ENCODE peak calls at places on chromosome 11, in ten cellular contexts. One of them, this sample, is unnamed.

GRCh38 chr11:32775908-32776307 is 18.6 kb downstream of the CCDC73 start:
- DNase-seq in uterus: no peak
- DNase-seq in fibroblast of the aortic adventitia: no peak
- DNase-seq in esophagus squamous epithelium: no peak
- DNase-seq in coronary artery: no peak
- DNase-seq in body of pancreas: no peak
- DNase-seq in prostate gland: no peak
- DNase-seq in AG04450: no peak
- DNase-seq in hepatocyte: no peak
- DNase-seq in cardiac fibroblast: no peak
- DNase-seq in this sample: no peak

GRCh38 chr11:134664447-134664846 is 252.4 kb upstream of the B3GAT1 start:
- DNase-seq in hepatocyte: no peak
- DNase-seq in cardiac fibroblast: no peak
- DNase-seq in uterus: no peak
- DNase-seq in esophagus squamous epithelium: no peak
- DNase-seq in AG04450: no peak
- DNase-seq in body of pancreas: no peak
- DNase-seq in fibroblast of the aortic adventitia: no peak
- DNase-seq in coronary artery: no peak
- DNase-seq in prostate gland: no peak
- DNase-seq in this sample: no peak

GRCh38 chr11:975824-976223 is 50.2 kb downstream of the AP2A2 start:
- DNase-seq in AG04450: peak; percentile 4
- DNase-seq in esophagus squamous epithelium: no peak
- DNase-seq in hepatocyte: no peak
- DNase-seq in uterus: no peak
- DNase-seq in cardiac fibroblast: peak; percentile 59
- DNase-seq in body of pancreas: no peak
- DNase-seq in fibroblast of the aortic adventitia: peak; percentile 41
- DNase-seq in prostate gland: no peak
- DNase-seq in coronary artery: no peak
- DNase-seq in this sample: peak; percentile 48

GRCh38 chr11:16834384-16834783 is 95.9 kb downstream of the C11orf58 start:
- DNase-seq in prostate gland: no peak
- DNase-seq in esophagus squamous epithelium: no peak
- DNase-seq in AG04450: no peak
- DNase-seq in fibroblast of the aortic adventitia: no peak
- DNase-seq in uterus: no peak
- DNase-seq in hepatocyte: no peak
- DNase-seq in body of pancreas: no peak
- DNase-seq in cardiac fibroblast: no peak
- DNase-seq in coronary artery: no peak
- DNase-seq in this sample: no peak

GRCh38 chr11:15690326-15690725 is 575.6 kb downstream of the INSC start:
- DNase-seq in fibroblast of the aortic adventitia: no peak
- DNase-seq in prostate gland: no peak
- DNase-seq in body of pancreas: no peak
- DNase-seq in cardiac fibroblast: no peak
- DNase-seq in uterus: no peak
- DNase-seq in AG04450: no peak
- DNase-seq in esophagus squamous epithelium: no peak
- DNase-seq in hepatocyte: no peak
- DNase-seq in coronary artery: no peak
- DNase-seq in this sample: no peak

GRCh38 chr11:118406599-118407166 is 5.3 kb downstream of the ATP5MG start:
- DNase-seq in esophagus squamous epithelium: no peak
- DNase-seq in uterus: no peak
- DNase-seq in hepatocyte: no peak
- DNase-seq in prostate gland: no peak
- DNase-seq in AG04450: no peak
- DNase-seq in coronary artery: no peak
- DNase-seq in cardiac fibroblast: peak; percentile 16
- DNase-seq in fibroblast of the aortic adventitia: no peak
- DNase-seq in body of pancreas: peak; percentile 25
- DNase-seq in this sample: no peak

GRCh38 chr11:312092-312816 is 1.6 kb upstream of the IFITM1 start:
- DNase-seq in fibroblast of the aortic adventitia: peak; percentile 50
- DNase-seq in AG04450: no peak
- DNase-seq in prostate gland: no peak
- DNase-seq in coronary artery: no peak
- DNase-seq in hepatocyte: no peak
- DNase-seq in esophagus squamous epithelium: no peak
- DNase-seq in cardiac fibroblast: peak; percentile 70
- DNase-seq in uterus: no peak
- DNase-seq in body of pancreas: no peak
- DNase-seq in this sample: no peak

GRCh38 chr11:73291781-73292180 is 16.3 kb upstream of the ARHGEF17 start:
- DNase-seq in AG04450: no peak
- DNase-seq in uterus: no peak
- DNase-seq in coronary artery: no peak
- DNase-seq in prostate gland: no peak
- DNase-seq in body of pancreas: no peak
- DNase-seq in cardiac fibroblast: no peak
- DNase-seq in esophagus squamous epithelium: no peak
- DNase-seq in hepatocyte: no peak
- DNase-seq in fibroblast of the aortic adventitia: no peak
- DNase-seq in this sample: no peak

GRCh38 chr11:46682773-46683752 is 17.4 kb downstream of the ARHGAP1 start:
- DNase-seq in prostate gland: no peak
- DNase-seq in hepatocyte: no peak
- DNase-seq in fibroblast of the aortic adventitia: peak; percentile 38
- DNase-seq in coronary artery: no peak
- DNase-seq in uterus: no peak
- DNase-seq in cardiac fibroblast: no peak
- DNase-seq in AG04450: no peak
- DNase-seq in esophagus squamous epithelium: no peak
- DNase-seq in body of pancreas: no peak
- DNase-seq in this sample: no peak

GRCh38 chr11:83545494-83545893 is 259.3 kb upstream of the CCDC90B start:
- DNase-seq in esophagus squamous epithelium: no peak
- DNase-seq in cardiac fibroblast: no peak
- DNase-seq in prostate gland: no peak
- DNase-seq in fibroblast of the aortic adventitia: no peak
- DNase-seq in body of pancreas: no peak
- DNase-seq in hepatocyte: no peak
- DNase-seq in coronary artery: no peak
- DNase-seq in uterus: no peak
- DNase-seq in AG04450: no peak
- DNase-seq in this sample: no peak

GRCh38 chr11:118291453-118291852 is 13.1 kb upstream of the CD3E start:
- DNase-seq in hepatocyte: no peak
- DNase-seq in body of pancreas: no peak
- DNase-seq in cardiac fibroblast: no peak
- DNase-seq in esophagus squamous epithelium: no peak
- DNase-seq in uterus: no peak
- DNase-seq in prostate gland: no peak
- DNase-seq in AG04450: no peak
- DNase-seq in fibroblast of the aortic adventitia: peak; percentile 11
- DNase-seq in coronary artery: no peak
- DNase-seq in this sample: no peak

GRCh38 chr11:96001037-96001436 is 77.1 kb upstream of the MTMR2 start:
- DNase-seq in uterus: peak; percentile 81
- DNase-seq in fibroblast of the aortic adventitia: peak; percentile 97
- DNase-seq in hepatocyte: no peak
- DNase-seq in AG04450: peak; percentile 55
- DNase-seq in cardiac fibroblast: peak; percentile 96
- DNase-seq in coronary artery: peak; percentile 95
- DNase-seq in esophagus squamous epithelium: no peak
- DNase-seq in body of pancreas: peak; percentile 47
- DNase-seq in prostate gland: peak; percentile 26
- DNase-seq in this sample: no peak

GRCh38 chr11:134275534-134276395 is at the start of gene GLB1L3:
- DNase-seq in prostate gland: peak; percentile 32
- DNase-seq in fibroblast of the aortic adventitia: peak; percentile 8
- DNase-seq in esophagus squamous epithelium: no peak
- DNase-seq in coronary artery: no peak
- DNase-seq in cardiac fibroblast: no peak
- DNase-seq in AG04450: no peak
- DNase-seq in uterus: peak; percentile 24
- DNase-seq in hepatocyte: peak; percentile 34
- DNase-seq in body of pancreas: peak; percentile 34
- DNase-seq in this sample: peak; percentile 41

GRCh38 chr11:76723142-76723541 is 52.6 kb upstream of the LRRC32 start:
- DNase-seq in hepatocyte: no peak
- DNase-seq in coronary artery: no peak
- DNase-seq in cardiac fibroblast: no peak
- DNase-seq in fibroblast of the aortic adventitia: no peak
- DNase-seq in uterus: no peak
- DNase-seq in esophagus squamous epithelium: no peak
- DNase-seq in body of pancreas: no peak
- DNase-seq in AG04450: no peak
- DNase-seq in prostate gland: no peak
- DNase-seq in this sample: no peak
- TF ChIP-seq CTCF in hepatocyte: no peak
- TF ChIP-seq CTCF in coronary artery: no peak
- TF ChIP-seq CTCF in cardiac fibroblast: no peak
- TF ChIP-seq CTCF in fibroblast of the aortic adventitia: peak; percentile 8
- TF ChIP-seq CTCF in uterus: no peak
- TF ChIP-seq CTCF in esophagus squamous epithelium: no peak
- TF ChIP-seq CTCF in body of pancreas: no peak
- TF ChIP-seq CTCF in AG04450: no peak
- TF ChIP-seq CTCF in prostate gland: no peak
- TF ChIP-seq CTCF in this sample: no peak

GRCh38 chr11:66278396-66279091 is 569 bp downstream of the CNIH2 start:
- DNase-seq in uterus: no peak
- DNase-seq in prostate gland: no peak
- DNase-seq in body of pancreas: no peak
- DNase-seq in esophagus squamous epithelium: no peak
- DNase-seq in hepatocyte: no peak
- DNase-seq in cardiac fibroblast: peak; percentile 25
- DNase-seq in AG04450: no peak
- DNase-seq in fibroblast of the aortic adventitia: no peak
- DNase-seq in coronary artery: no peak
- DNase-seq in this sample: no peak
- H3K4me3 ChIP-seq in uterus: no peak overlapping the region
- H3K4me3 ChIP-seq in prostate gland: peak overlapping the region; percentile 30
- H3K4me3 ChIP-seq in body of pancreas: no peak overlapping the region
- H3K4me3 ChIP-seq in esophagus squamous epithelium: no peak overlapping the region
- H3K4me3 ChIP-seq in hepatocyte: no peak overlapping the region
- H3K4me3 ChIP-seq in cardiac fibroblast: no peak overlapping the region
- H3K4me3 ChIP-seq in AG04450: peak overlapping the region; percentile 44
- H3K4me3 ChIP-seq in fibroblast of the aortic adventitia: peak overlapping the region; percentile 13
- H3K4me3 ChIP-seq in coronary artery: peak overlapping the region; percentile 65
- H3K4me3 ChIP-seq in this sample: peak overlapping the region; percentile 56

GRCh38 chr11:121153472-121153871 is 52.4 kb downstream of the TECTA start:
- DNase-seq in prostate gland: no peak
- DNase-seq in hepatocyte: no peak
- DNase-seq in body of pancreas: no peak
- DNase-seq in uterus: no peak
- DNase-seq in cardiac fibroblast: no peak
- DNase-seq in esophagus squamous epithelium: no peak
- DNase-seq in coronary artery: no peak
- DNase-seq in fibroblast of the aortic adventitia: no peak
- DNase-seq in AG04450: no peak
- DNase-seq in this sample: no peak
- TF ChIP-seq CTCF in prostate gland: no peak
- TF ChIP-seq CTCF in hepatocyte: no peak
- TF ChIP-seq CTCF in body of pancreas: no peak
- TF ChIP-seq CTCF in uterus: no peak
- TF ChIP-seq CTCF in cardiac fibroblast: no peak
- TF ChIP-seq CTCF in esophagus squamous epithelium: no peak
- TF ChIP-seq CTCF in coronary artery: no peak
- TF ChIP-seq CTCF in fibroblast of the aortic adventitia: no peak
- TF ChIP-seq CTCF in AG04450: no peak
- TF ChIP-seq CTCF in this sample: no peak

GRCh38 chr11:124070906-124071621 is 29.9 kb upstream of the OR10G7 start:
- DNase-seq in hepatocyte: peak; percentile 79
- DNase-seq in uterus: peak; percentile 58
- DNase-seq in coronary artery: no peak
- DNase-seq in body of pancreas: peak; percentile 64
- DNase-seq in cardiac fibroblast: peak; percentile 90
- DNase-seq in fibroblast of the aortic adventitia: peak; percentile 87
- DNase-seq in prostate gland: no peak
- DNase-seq in AG04450: peak; percentile 67
- DNase-seq in esophagus squamous epithelium: no peak
- DNase-seq in this sample: peak; percentile 74

GRCh38 chr11:124071622-124071948 is 30.5 kb upstream of the OR10G7 start:
- DNase-seq in AG04450: no peak
- DNase-seq in fibroblast of the aortic adventitia: no peak
- DNase-seq in prostate gland: no peak
- DNase-seq in hepatocyte: no peak
- DNase-seq in coronary artery: no peak
- DNase-seq in cardiac fibroblast: no peak
- DNase-seq in body of pancreas: no peak
- DNase-seq in esophagus squamous epithelium: no peak
- DNase-seq in uterus: no peak
- DNase-seq in this sample: no peak

GRCh38 chr11:124072147-124072546 is 31.0 kb upstream of the OR10G7 start:
- DNase-seq in AG04450: no peak
- DNase-seq in uterus: no peak
- DNase-seq in body of pancreas: no peak
- DNase-seq in hepatocyte: no peak
- DNase-seq in coronary artery: no peak
- DNase-seq in cardiac fibroblast: no peak
- DNase-seq in fibroblast of the aortic adventitia: no peak
- DNase-seq in prostate gland: no peak
- DNase-seq in esophagus squamous epithelium: no peak
- DNase-seq in this sample: no peak

GRCh38 chr11:124068711-124069110 is 27.6 kb upstream of the OR10G7 start:
- DNase-seq in hepatocyte: no peak
- DNase-seq in cardiac fibroblast: no peak
- DNase-seq in fibroblast of the aortic adventitia: no peak
- DNase-seq in esophagus squamous epithelium: no peak
- DNase-seq in AG04450: no peak
- DNase-seq in uterus: no peak
- DNase-seq in coronary artery: no peak
- DNase-seq in prostate gland: no peak
- DNase-seq in body of pancreas: no peak
- DNase-seq in this sample: no peak

DNA sequence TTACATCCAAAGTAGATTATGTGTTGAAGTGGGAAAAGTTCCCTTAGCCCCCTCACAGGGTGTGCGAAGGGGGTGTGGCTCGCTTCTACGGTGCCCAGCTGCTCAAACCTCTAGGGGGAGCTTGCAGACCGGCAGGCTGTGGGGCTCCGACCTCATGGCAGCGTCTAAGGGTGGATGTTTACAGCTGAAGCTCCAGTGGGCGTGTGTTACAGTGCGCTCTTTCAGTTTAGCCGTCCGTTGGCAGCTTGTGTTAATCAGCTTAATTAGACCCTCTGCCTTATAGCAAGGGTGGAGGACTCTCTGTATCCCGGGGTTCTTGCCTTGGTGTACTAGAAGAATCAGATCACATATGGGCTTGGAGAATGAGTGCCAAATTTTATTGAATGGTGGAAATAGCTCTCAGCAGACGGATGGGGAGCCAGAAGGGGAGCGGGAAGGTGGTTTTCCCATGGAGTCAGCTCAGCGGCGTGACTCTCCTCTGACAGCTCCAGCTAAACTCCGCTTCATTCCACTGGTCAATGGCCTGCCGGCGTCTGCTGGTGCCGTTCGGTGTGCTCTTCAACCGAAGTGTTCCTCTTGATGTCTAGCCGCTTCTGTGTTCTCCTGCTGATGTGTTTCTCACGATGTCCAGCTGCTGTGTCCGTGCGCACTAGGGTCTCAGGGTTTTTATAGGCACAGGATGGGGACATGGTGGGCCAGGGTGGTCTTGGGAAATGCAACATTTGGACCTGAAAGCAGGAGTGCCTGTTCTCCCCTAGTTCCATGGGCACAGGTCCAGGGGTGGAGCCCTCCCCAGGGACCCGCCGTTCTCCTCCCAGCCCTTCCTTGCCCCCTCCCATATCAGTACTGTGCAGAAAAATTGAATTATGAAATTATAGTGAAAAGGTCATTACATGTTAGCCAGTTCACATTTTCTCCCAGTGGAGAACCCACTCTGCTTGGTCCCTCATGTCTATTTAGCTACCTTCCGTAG is 28.6 kb upstream of the OR10G7 start:
- DNase-seq in coronary artery: no peak
- DNase-seq in fibroblast of the aortic adventitia: peak; percentile 53
- DNase-seq in esophagus squamous epithelium: no peak
- DNase-seq in body of pancreas: peak; percentile 67
- DNase-seq in AG04450: no peak
- DNase-seq in uterus: no peak
- DNase-seq in hepatocyte: peak; percentile 80
- DNase-seq in cardiac fibroblast: peak; percentile 74
- DNase-seq in prostate gland: no peak
- DNase-seq in this sample: peak; percentile 74
- H3K4me3 ChIP-seq in coronary artery: peak overlapping the region; percentile 43
- H3K4me3 ChIP-seq in fibroblast of the aortic adventitia: peak overlapping the region; percentile 49
- H3K4me3 ChIP-seq in esophagus squamous epithelium: no peak overlapping the region
- H3K4me3 ChIP-seq in body of pancreas: no peak overlapping the region
- H3K4me3 ChIP-seq in AG04450: peak overlapping the region; percentile 58
- H3K4me3 ChIP-seq in uterus: no peak overlapping the region
- H3K4me3 ChIP-seq in hepatocyte: no peak overlapping the region
- H3K4me3 ChIP-seq in cardiac fibroblast: peak overlapping the region; percentile 31
- H3K4me3 ChIP-seq in prostate gland: no peak overlapping the region
- H3K4me3 ChIP-seq in this sample: no peak overlapping the region

This sample was measured in Caco-2.